ENCODE peak calls at places on chromosomes 11 and 22, in six cellular contexts. L is SJSA1; H is effector memory CD4-positive, alpha-beta T cell; K is cardiac muscle cell; V is AG09309; P is neural progenitor cell. C is an unnamed sample.

GRCh38 chr22:35126993-35127392 is 61.0 kb downstream of the ISX start:
- DNase-seq in L (no peak), V (no peak), P (no peak), H (no peak), K (no peak), C (no peak)

GRCh38 chr22:32985899-32986772 is 72.0 kb downstream of the SYN3 start:
- DNase-seq in P (peak; percentile 88), V (peak; percentile 43), K (peak; percentile 89), L (peak; percentile 95), H (no peak), C (peak; percentile 31)

GRCh38 chr22:19535001-19535400 is 10.8 kb upstream of the CLDN5 start:
- DNase-seq in V (no peak), L (no peak), K (no peak), H (no peak), P (no peak), C (no peak)

GRCh38 chr11:2380807-2381350 is 3.8 kb downstream of the CD81 start:
- DNase-seq in V (no peak), L (no peak), P (no peak), K (peak; percentile 79), H (no peak), C (no peak)

GRCh38 chr11:36105743-36106581 is 162.1 kb downstream of the LDLRAD3 start:
- DNase-seq in L (no peak), V (no peak), K (no peak), H (no peak), P (no peak), C (no peak)

GRCh38 chr22:45179276-45180049 is 15.7 kb downstream of the NUP50 start:
- DNase-seq in P (no peak), K (no peak), L (no peak), H (peak; percentile 15), V (no peak), C (no peak)

GRCh38 chr11:78499971-78500370 is 74.7 kb downstream of the NARS2 start:
- DNase-seq in V (no peak), P (no peak), K (no peak), H (no peak), L (no peak), C (no peak)

GRCh38 chr11:11533751-11534150 is 88.1 kb downstream of the GALNT18 start:
- DNase-seq in L (no peak), K (no peak), P (peak; percentile 37), V (no peak), H (no peak), C (no peak)

GRCh38 chr11:77096591-77097019 is 6.0 kb upstream of the OMP start:
- DNase-seq in L (no peak), V (no peak), H (no peak), K (no peak), P (no peak), C (no peak)

GRCh38 chr11:21783954-21784353 is 408.9 kb upstream of the ANO5 start:
- DNase-seq in H (no peak), V (no peak), K (no peak), P (no peak), L (no peak), C (no peak)

GRCh38 chr11:10208045-10208674 is 85.9 kb downstream of the SBF2 start:
- DNase-seq in P (peak; percentile 55), H (no peak), V (no peak), K (peak; percentile 64), L (peak; percentile 50), C (no peak)

DNA sequence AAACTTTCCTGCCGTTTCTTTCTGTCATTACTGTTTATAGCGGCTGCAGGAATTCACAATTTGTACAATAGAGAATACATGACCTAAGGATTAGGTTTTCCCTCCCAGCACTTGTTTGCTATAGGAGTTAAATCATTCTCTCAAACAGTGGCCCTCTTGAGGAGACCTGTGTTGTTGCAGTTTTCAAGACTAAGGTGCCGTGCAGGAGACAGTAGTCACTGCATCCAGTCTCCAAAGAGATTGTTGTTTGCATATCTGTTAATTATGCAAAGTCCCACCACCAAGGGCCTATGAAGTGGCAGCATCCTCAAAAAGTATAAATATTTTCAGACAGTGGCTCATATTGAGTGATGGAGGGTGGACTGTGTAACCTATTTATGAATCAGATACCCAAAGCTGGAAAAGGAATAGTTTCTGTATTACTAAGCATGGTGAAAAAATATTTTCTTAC is 2.3 kb downstream of the PRSS23 start:
- DNase-seq in H (no peak), V (no peak), L (peak; percentile 39), P (peak; percentile 77), K (peak; percentile 65), C (no peak)
- H3K4me3 ChIP-seq in H (no peak overlapping the region), V (peak overlapping the region; percentile 63), L (peak overlapping the region; percentile 81), P (peak overlapping the region; percentile 98), K (no peak overlapping the region), C (peak overlapping the region; percentile 86)

DNA sequence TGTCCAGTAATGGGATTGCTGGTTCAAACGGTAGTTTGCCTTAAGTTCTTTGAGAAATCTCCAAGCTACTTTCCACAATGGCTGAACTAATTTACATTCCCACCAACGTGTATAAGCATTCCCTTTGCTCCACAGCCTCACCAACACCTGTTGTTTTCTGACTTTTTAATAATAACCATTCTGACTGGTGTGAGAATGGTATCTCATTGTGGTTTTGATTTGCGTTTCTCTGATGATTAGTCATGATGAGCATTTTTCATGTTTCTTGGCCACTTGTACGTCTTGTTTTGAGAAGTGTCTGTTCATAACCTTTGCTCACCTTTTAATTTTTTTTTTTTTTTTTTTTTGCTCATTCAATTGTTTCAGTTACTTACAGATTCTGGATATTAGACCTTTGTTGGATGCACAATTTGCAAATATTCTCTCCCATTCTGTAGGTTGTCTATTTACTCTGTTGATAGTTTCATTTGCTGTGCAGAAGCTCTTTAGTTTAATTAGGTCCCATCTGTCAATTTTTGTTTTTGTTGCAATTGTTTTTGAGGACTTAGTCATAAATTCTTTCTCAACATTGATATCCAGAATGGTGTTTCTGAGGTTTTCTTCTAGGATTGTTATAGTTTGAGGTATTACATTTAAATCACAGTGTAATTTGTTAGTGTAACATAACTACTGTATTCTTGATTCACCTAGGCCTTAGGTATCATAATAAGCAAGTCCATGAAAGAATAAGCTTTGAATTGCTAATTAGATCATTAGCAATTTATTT is 33.0 kb downstream of the CCDC34 start:
- DNase-seq in H (no peak), L (no peak), K (no peak), V (no peak), P (no peak), C (no peak)
- H3K4me3 ChIP-seq in H (no peak overlapping the region), L (no peak overlapping the region), K (no peak overlapping the region), V (no peak overlapping the region), P (no peak overlapping the region), C (no peak overlapping the region)

GRCh38 chr11:44727114-44727372 is 281 bp downstream of the TSPAN18 start:
- DNase-seq in K (no peak), H (no peak), V (no peak), P (no peak), L (no peak), C (no peak)

GRCh38 chr11:44727373-44728084 is 767 bp downstream of the TSPAN18 start:
- DNase-seq in V (no peak), P (peak; percentile 94), H (peak; percentile 63), K (peak; percentile 84), L (peak; percentile 60), C (peak; percentile 30)

GRCh38 chr11:44729065-44729464 is 2.3 kb downstream of the TSPAN18 start:
- DNase-seq in H (no peak), L (no peak), V (no peak), K (no peak), P (peak; percentile 73), C (no peak)

GRCh38 chr11:44728491-44728910 is 1.7 kb downstream of the TSPAN18 start:
- DNase-seq in V (no peak), H (no peak), P (peak; percentile 75), L (no peak), K (no peak), C (no peak)

GRCh38 chr11:44728085-44728410 is 1.3 kb downstream of the TSPAN18 start:
- DNase-seq in K (no peak), L (no peak), P (no peak), H (no peak), V (no peak), C (no peak)
- H3K4me3 ChIP-seq in K (peak overlapping the region; percentile 99), L (no peak overlapping the region), P (peak overlapping the region; percentile 97), H (peak overlapping the region; percentile 99), V (peak overlapping the region; percentile 21), C (peak overlapping the region; percentile 86)

GRCh38 chr11:326842-327580 is 6.4 kb upstream of the IFITM3 start:
- DNase-seq in H (peak; percentile 32), V (no peak), K (peak; percentile 91), P (no peak), L (no peak), C (peak; percentile 38)
- H3K4me3 ChIP-seq in H (no peak overlapping the region), V (no peak overlapping the region), K (no peak overlapping the region), P (no peak overlapping the region), L (no peak overlapping the region), C (peak overlapping the region; percentile 43)

GRCh38 chr11:506238-506949 is 648 bp downstream of the RNH1 start:
- DNase-seq in K (peak; percentile 99), H (peak; percentile 95), P (peak; percentile 99), V (peak; percentile 91), L (peak; percentile 60), C (peak; percentile 81)

GRCh38 chr11:504053-504993 is 2.7 kb downstream of the RNH1 start:
- DNase-seq in V (no peak), L (no peak), H (no peak), P (no peak), K (peak; percentile 79), C (no peak)

GRCh38 chr11:503179-503981 is 3.7 kb downstream of the RNH1 start:
- DNase-seq in H (no peak), L (no peak), K (peak; percentile 84), P (no peak), V (no peak), C (no peak)

GRCh38 chr11:506950-507726 is at the start of gene RNH1:
- DNase-seq in P (peak; percentile 98), H (peak; percentile 99), L (peak; percentile 85), K (peak; percentile 98), V (peak; percentile 75), C (peak; percentile 98)

DNA sequence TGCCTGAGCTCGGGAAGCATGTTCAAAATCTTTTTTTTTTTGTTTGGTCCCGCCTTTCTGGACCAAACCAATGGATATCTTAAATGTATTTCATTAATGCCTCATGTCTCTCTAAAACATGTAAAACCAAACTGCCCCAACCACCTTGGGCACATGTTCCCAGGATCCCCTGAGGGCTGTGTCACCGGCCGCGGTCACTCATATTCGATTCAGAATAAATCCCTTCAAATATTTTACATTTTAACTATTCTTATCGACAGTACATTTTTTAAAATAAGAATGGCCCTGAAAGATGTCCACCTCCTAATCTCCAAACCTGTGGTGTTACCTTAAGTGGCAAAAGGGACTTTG is 2.1 kb downstream of the RNH1 start:
- DNase-seq in V (no peak), P (no peak), L (no peak), K (no peak), H (no peak), C (no peak)
- H3K4me3 ChIP-seq in V (peak overlapping the region; percentile 76), P (no peak overlapping the region), L (no peak overlapping the region), K (no peak overlapping the region), H (no peak overlapping the region), C (peak overlapping the region; percentile 88)

GRCh38 chr11:19365743-19366410 is 125.1 kb upstream of the E2F8 start:
- DNase-seq in H (no peak), L (no peak), P (peak; percentile 63), V (no peak), K (peak; percentile 45), C (no peak)
- H3K4me3 ChIP-seq in H (no peak overlapping the region), L (no peak overlapping the region), P (no peak overlapping the region), V (no peak overlapping the region), K (no peak overlapping the region), C (no peak overlapping the region)

C was measured in thoracic aorta.